ENCODE peak calls at places on chromosomes 6 and 20, in four cellular contexts. S is GM04503, A is posterior cingulate gyrus, H is neuronal stem cell. B is an unnamed sample.

GRCh38 chr6:23036401-23036983 is 467.1 kb downstream of the HDGFL1 start:
- DNase-seq in S (no peak), A (no peak), H (no peak), B (no peak)

GRCh38 chr6:92977018-92977417 is 442.3 kb downstream of the EPHA7 start:
- DNase-seq in H (no peak), S (no peak), A (no peak), B (no peak)

GRCh38 chr6:138031850-138032249 is 75.4 kb downstream of the PERP start:
- DNase-seq in A (no peak), S (no peak), H (no peak), B (no peak)

GRCh38 chr20:2872304-2873009 is 824 bp upstream of the PTPRA start:
- DNase-seq in A (peak; percentile 96), H (peak; percentile 69), S (no peak), B (peak; percentile 61)

GRCh38 chr20:10609276-10609675 is 64.5 kb downstream of the JAG1 start:
- DNase-seq in H (no peak), S (peak; percentile 81), A (no peak), B (no peak)

GRCh38 chr6:12637960-12638641 is 78.5 kb upstream of the PHACTR1 start:
- DNase-seq in S (peak; percentile 50), A (peak; percentile 92), H (peak; percentile 56), B (peak; percentile 50)

GRCh38 chr20:36744764-36745191 is 1.1 kb downstream of the NDRG3 start:
- DNase-seq in S (no peak), A (peak; percentile 80), H (no peak), B (no peak)

GRCh38 chr6:37029249-37029959 is 23.9 kb downstream of the FGD2 start:
- DNase-seq in S (peak; percentile 34), A (peak; percentile 92), H (peak; percentile 48), B (peak; percentile 38)

GRCh38 chr6:83574783-83575182 is 62.4 kb downstream of the PRSS35 start:
- DNase-seq in A (no peak), H (no peak), S (no peak), B (no peak)

GRCh38 chr20:50870572-50871161 is 60.6 kb downstream of the ADNP start:
- DNase-seq in A (peak; percentile 70), S (no peak), H (peak; percentile 82), B (no peak)

GRCh38 chr6:28764014-28764723 is 159.6 kb downstream of the TRIM27 start:
- DNase-seq in H (no peak), A (no peak), S (no peak), B (no peak)

GRCh38 chr6:130675072-130675471 is 152.1 kb upstream of the SMLR1 start:
- DNase-seq in H (no peak), S (no peak), A (no peak), B (no peak)

GRCh38 chr6:135451617-135452190 is 45.8 kb downstream of the AHI1 start:
- DNase-seq in A (no peak), H (peak; percentile 15), S (no peak), B (no peak)

GRCh38 chr20:39019805-39020325 is 57.7 kb downstream of the DHX35 start:
- DNase-seq in H (no peak), S (no peak), A (no peak), B (peak; percentile 44)

GRCh38 chr6:39209908-39210307 is 19.4 kb downstream of the KCNK5 start:
- DNase-seq in S (no peak), A (no peak), H (no peak), B (no peak)

GRCh38 chr6:161109366-161109765 is 117.8 kb downstream of the MAP3K4 start:
- DNase-seq in S (no peak), H (no peak), A (no peak), B (no peak)

B was measured in stimulated activated naive B cell treated with anti-CD40 and anti-IgM and Interleukin-4, amounts not matched to agents 10 μg/mL and 1 μg/mL and 100 μg/mL, for 72 hours.